ENCODE peak calls at places on chromosomes 7 and 10, in nine cellular contexts. One of them, this sample, is unnamed.
A peak's percentile ranks its signal among the peaks of the same experiment; 100 is the strongest.

GRCh38 chr10:119159332-119159731 is 6.2 kb downstream of the SFXN4 start:
- DNase-seq in T-helper 9 cell: no peak
- DNase-seq in GM12865: no peak
- DNase-seq in NCI-H1105: no peak
- DNase-seq in adipocyte: no peak
- DNase-seq in CD4-positive, alpha-beta T cell: no peak
- DNase-seq in EL: no peak
- DNase-seq in HT-29: no peak
- DNase-seq in cardiac muscle cell: no peak
- DNase-seq in this sample: no peak

GRCh38 chr10:109103278-109103677 is 820.0 kb downstream of the XPNPEP1 start:
- DNase-seq in T-helper 9 cell: no peak
- DNase-seq in GM12865: no peak
- DNase-seq in NCI-H1105: no peak
- DNase-seq in adipocyte: no peak
- DNase-seq in CD4-positive, alpha-beta T cell: no peak
- DNase-seq in EL: no peak
- DNase-seq in HT-29: no peak
- DNase-seq in cardiac muscle cell: no peak
- DNase-seq in this sample: no peak

GRCh38 chr10:120600871-120601644 is 144.0 kb downstream of the PLPP4 start:
- DNase-seq in T-helper 9 cell: no peak
- DNase-seq in GM12865: peak; percentile 15
- DNase-seq in NCI-H1105: no peak
- DNase-seq in adipocyte: peak; percentile 10
- DNase-seq in CD4-positive, alpha-beta T cell: no peak
- DNase-seq in EL: peak; percentile 20
- DNase-seq in HT-29: no peak
- DNase-seq in cardiac muscle cell: peak; percentile 42
- DNase-seq in this sample: peak; percentile 22

GRCh38 chr10:21989453-21990154 is 13.9 kb downstream of the DNAJC1 start:
- DNase-seq in T-helper 9 cell: no peak
- DNase-seq in GM12865: peak; percentile 75
- DNase-seq in NCI-H1105: peak; percentile 22
- DNase-seq in adipocyte: peak; percentile 75
- DNase-seq in CD4-positive, alpha-beta T cell: peak; percentile 19
- DNase-seq in EL: peak; percentile 69
- DNase-seq in HT-29: peak; percentile 64
- DNase-seq in cardiac muscle cell: peak; percentile 74
- DNase-seq in this sample: peak; percentile 66

GRCh38 chr7:63899691-63900393 is 98.8 kb upstream of the ZNF722 start:
- DNase-seq in T-helper 9 cell: peak; percentile 69
- DNase-seq in GM12865: peak; percentile 3
- DNase-seq in NCI-H1105: peak; percentile 66
- DNase-seq in adipocyte: no peak
- DNase-seq in CD4-positive, alpha-beta T cell: peak; percentile 84
- DNase-seq in EL: no peak
- DNase-seq in HT-29: no peak
- DNase-seq in cardiac muscle cell: no peak
- DNase-seq in this sample: no peak

GRCh38 chr10:43648083-43648391 is 644 bp downstream of the ZNF32 start:
- DNase-seq in T-helper 9 cell: no peak
- DNase-seq in GM12865: no peak
- DNase-seq in NCI-H1105: no peak
- DNase-seq in adipocyte: no peak
- DNase-seq in CD4-positive, alpha-beta T cell: no peak
- DNase-seq in EL: no peak
- DNase-seq in HT-29: peak; percentile 5
- DNase-seq in cardiac muscle cell: no peak
- DNase-seq in this sample: no peak

GRCh38 chr7:81331061-81332018 is 412.5 kb upstream of the SEMA3C start:
- DNase-seq in T-helper 9 cell: no peak
- DNase-seq in GM12865: no peak
- DNase-seq in NCI-H1105: no peak
- DNase-seq in adipocyte: peak; percentile 34
- DNase-seq in CD4-positive, alpha-beta T cell: no peak
- DNase-seq in EL: peak; percentile 47
- DNase-seq in HT-29: no peak
- DNase-seq in cardiac muscle cell: no peak
- DNase-seq in this sample: peak; percentile 4

GRCh38 chr10:8034666-8035640 is 19.5 kb upstream of the GATA3 start:
- DNase-seq in T-helper 9 cell: no peak
- DNase-seq in GM12865: no peak
- DNase-seq in NCI-H1105: peak; percentile 28
- DNase-seq in adipocyte: no peak
- DNase-seq in CD4-positive, alpha-beta T cell: no peak
- DNase-seq in EL: no peak
- DNase-seq in HT-29: no peak
- DNase-seq in cardiac muscle cell: peak; percentile 13
- DNase-seq in this sample: no peak

GRCh38 chr10:62352356-62352963 is 21.7 kb upstream of the ZNF365 start:
- DNase-seq in T-helper 9 cell: no peak
- DNase-seq in GM12865: no peak
- DNase-seq in NCI-H1105: no peak
- DNase-seq in adipocyte: no peak
- DNase-seq in CD4-positive, alpha-beta T cell: no peak
- DNase-seq in EL: peak; percentile 25
- DNase-seq in HT-29: no peak
- DNase-seq in cardiac muscle cell: no peak
- DNase-seq in this sample: peak; percentile 38

GRCh38 chr7:151244156-151244870 is 4.2 kb downstream of the SMARCD3 start:
- DNase-seq in T-helper 9 cell: peak; percentile 54
- DNase-seq in GM12865: peak; percentile 70
- DNase-seq in NCI-H1105: peak; percentile 21
- DNase-seq in adipocyte: peak; percentile 83
- DNase-seq in CD4-positive, alpha-beta T cell: peak; percentile 46
- DNase-seq in EL: peak; percentile 48
- DNase-seq in HT-29: peak; percentile 70
- DNase-seq in cardiac muscle cell: peak; percentile 66
- DNase-seq in this sample: peak; percentile 64